ENCODE peak calls at places on chromosomes 5 and 9, in six cellular contexts. One of them, this sample, is unnamed.

GRCh38 chr9:13603916-13604315 is 324.4 kb upstream of the MPDZ start:
- DNase-seq in thyroid gland: no peak
- DNase-seq in left ventricle myocardium inferior: no peak
- DNase-seq in GM23248: no peak
- DNase-seq in A549: no peak
- DNase-seq in left lung: no peak
- DNase-seq in this sample: no peak

GRCh38 chr5:148607406-148607805 is 46.9 kb downstream of the HTR4 start:
- DNase-seq in thyroid gland: no peak
- DNase-seq in left ventricle myocardium inferior: no peak
- DNase-seq in GM23248: no peak
- DNase-seq in A549: no peak
- DNase-seq in left lung: no peak
- DNase-seq in this sample: no peak

GRCh38 chr5:173178369-173178910 is 34.1 kb downstream of the BNIP1 start:
- DNase-seq in thyroid gland: no peak
- DNase-seq in left ventricle myocardium inferior: no peak
- DNase-seq in GM23248: no peak
- DNase-seq in A549: no peak
- DNase-seq in left lung: no peak
- DNase-seq in this sample: no peak

GRCh38 chr5:168056499-168057182 is 234.8 kb upstream of the WWC1 start:
- DNase-seq in thyroid gland: no peak
- DNase-seq in left ventricle myocardium inferior: no peak
- DNase-seq in GM23248: no peak
- DNase-seq in A549: no peak
- DNase-seq in left lung: no peak
- DNase-seq in this sample: no peak

GRCh38 chr9:14500705-14501104 is 186.8 kb upstream of the NFIB start:
- DNase-seq in thyroid gland: no peak
- DNase-seq in left ventricle myocardium inferior: no peak
- DNase-seq in GM23248: no peak
- DNase-seq in A549: no peak
- DNase-seq in left lung: no peak
- DNase-seq in this sample: no peak

GRCh38 chr5:39560730-39561129 is 135.9 kb upstream of the DAB2 start:
- DNase-seq in thyroid gland: no peak
- DNase-seq in left ventricle myocardium inferior: no peak
- DNase-seq in GM23248: no peak
- DNase-seq in A549: no peak
- DNase-seq in left lung: no peak
- DNase-seq in this sample: no peak

GRCh38 chr9:20552874-20553624 is 69.2 kb downstream of the MLLT3 start:
- DNase-seq in thyroid gland: no peak
- DNase-seq in left ventricle myocardium inferior: no peak
- DNase-seq in GM23248: peak; percentile 53
- DNase-seq in A549: no peak
- DNase-seq in left lung: no peak
- DNase-seq in this sample: no peak

GRCh38 chr9:136526625-136527066 is 19.2 kb downstream of the NOTCH1 start:
- DNase-seq in thyroid gland: no peak
- DNase-seq in left ventricle myocardium inferior: no peak
- DNase-seq in GM23248: no peak
- DNase-seq in A549: no peak
- DNase-seq in left lung: no peak
- DNase-seq in this sample: no peak

GRCh38 chr5:43041131-43041668 is 1.1 kb upstream of the ANXA2R start:
- DNase-seq in thyroid gland: no peak
- DNase-seq in left ventricle myocardium inferior: peak; percentile 42
- DNase-seq in GM23248: no peak
- DNase-seq in A549: no peak
- DNase-seq in left lung: no peak
- DNase-seq in this sample: no peak

GRCh38 chr5:144369001-144369400 is 198.3 kb downstream of the KCTD16 start:
- DNase-seq in thyroid gland: peak; percentile 66
- DNase-seq in left ventricle myocardium inferior: no peak
- DNase-seq in GM23248: no peak
- DNase-seq in A549: no peak
- DNase-seq in left lung: no peak
- DNase-seq in this sample: no peak

GRCh38 chr5:19104963-19105362 is 883.0 kb downstream of the CDH18 start:
- DNase-seq in thyroid gland: no peak
- DNase-seq in left ventricle myocardium inferior: no peak
- DNase-seq in GM23248: no peak
- DNase-seq in A549: no peak
- DNase-seq in left lung: no peak
- DNase-seq in this sample: no peak

GRCh38 chr9:5800969-5801738 is 31.8 kb downstream of the ERMP1 start:
- DNase-seq in thyroid gland: peak; percentile 33
- DNase-seq in left ventricle myocardium inferior: no peak
- DNase-seq in GM23248: no peak
- DNase-seq in A549: no peak
- DNase-seq in left lung: no peak
- DNase-seq in this sample: no peak

GRCh38 chr5:68534131-68534940 is 318.8 kb downstream of the PIK3R1 start:
- DNase-seq in thyroid gland: peak; percentile 83
- DNase-seq in left ventricle myocardium inferior: peak; percentile 25
- DNase-seq in GM23248: peak; percentile 64
- DNase-seq in A549: no peak
- DNase-seq in left lung: no peak
- DNase-seq in this sample: peak; percentile 51
- H3K4me3 ChIP-seq in thyroid gland: no peak overlapping the region
- H3K4me3 ChIP-seq in left ventricle myocardium inferior: peak overlapping the region; percentile 22
- H3K4me3 ChIP-seq in GM23248: peak overlapping the region; percentile 31
- H3K4me3 ChIP-seq in A549: no peak overlapping the region
- H3K4me3 ChIP-seq in left lung: no peak overlapping the region
- H3K4me3 ChIP-seq in this sample: no peak overlapping the region

GRCh38 chr9:128125575-128126354 is 1.8 kb downstream of the PTGES2 start:
- DNase-seq in thyroid gland: no peak
- DNase-seq in left ventricle myocardium inferior: no peak
- DNase-seq in GM23248: no peak
- DNase-seq in A549: no peak
- DNase-seq in left lung: no peak
- DNase-seq in this sample: no peak
- H3K4me3 ChIP-seq in thyroid gland: no peak overlapping the region
- H3K4me3 ChIP-seq in left ventricle myocardium inferior: peak overlapping the region; percentile 97
- H3K4me3 ChIP-seq in GM23248: peak overlapping the region; percentile 98
- H3K4me3 ChIP-seq in A549: peak overlapping the region; percentile 87
- H3K4me3 ChIP-seq in left lung: no peak overlapping the region
- H3K4me3 ChIP-seq in this sample: peak overlapping the region; percentile 76

DNA sequence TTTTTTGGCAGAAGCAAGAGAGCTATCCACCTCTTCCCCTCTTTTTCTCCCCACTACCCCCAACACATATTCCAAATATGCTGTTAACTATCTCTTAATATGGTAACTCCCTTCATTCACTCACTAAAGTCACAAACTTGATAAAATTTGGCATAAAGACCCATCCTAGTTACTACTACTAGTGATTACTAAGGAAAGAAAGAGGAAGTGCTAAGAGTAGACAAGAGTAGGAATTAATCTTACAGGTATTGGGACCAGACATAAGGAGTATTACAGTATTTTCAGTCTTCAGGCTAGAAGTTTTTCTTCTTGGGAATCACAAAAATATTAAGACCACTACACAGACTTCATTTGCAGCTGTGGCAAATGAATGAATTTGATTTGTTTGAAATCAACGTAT is 2.2 kb downstream of the ADAMTS6 start:
- DNase-seq in thyroid gland: no peak
- DNase-seq in left ventricle myocardium inferior: no peak
- DNase-seq in GM23248: no peak
- DNase-seq in A549: no peak
- DNase-seq in left lung: no peak
- DNase-seq in this sample: no peak
- H3K4me3 ChIP-seq in thyroid gland: no peak overlapping the region
- H3K4me3 ChIP-seq in left ventricle myocardium inferior: peak overlapping the region; percentile 76
- H3K4me3 ChIP-seq in GM23248: peak overlapping the region; percentile 99
- H3K4me3 ChIP-seq in A549: no peak overlapping the region
- H3K4me3 ChIP-seq in left lung: no peak overlapping the region
- H3K4me3 ChIP-seq in this sample: no peak overlapping the region

DNA sequence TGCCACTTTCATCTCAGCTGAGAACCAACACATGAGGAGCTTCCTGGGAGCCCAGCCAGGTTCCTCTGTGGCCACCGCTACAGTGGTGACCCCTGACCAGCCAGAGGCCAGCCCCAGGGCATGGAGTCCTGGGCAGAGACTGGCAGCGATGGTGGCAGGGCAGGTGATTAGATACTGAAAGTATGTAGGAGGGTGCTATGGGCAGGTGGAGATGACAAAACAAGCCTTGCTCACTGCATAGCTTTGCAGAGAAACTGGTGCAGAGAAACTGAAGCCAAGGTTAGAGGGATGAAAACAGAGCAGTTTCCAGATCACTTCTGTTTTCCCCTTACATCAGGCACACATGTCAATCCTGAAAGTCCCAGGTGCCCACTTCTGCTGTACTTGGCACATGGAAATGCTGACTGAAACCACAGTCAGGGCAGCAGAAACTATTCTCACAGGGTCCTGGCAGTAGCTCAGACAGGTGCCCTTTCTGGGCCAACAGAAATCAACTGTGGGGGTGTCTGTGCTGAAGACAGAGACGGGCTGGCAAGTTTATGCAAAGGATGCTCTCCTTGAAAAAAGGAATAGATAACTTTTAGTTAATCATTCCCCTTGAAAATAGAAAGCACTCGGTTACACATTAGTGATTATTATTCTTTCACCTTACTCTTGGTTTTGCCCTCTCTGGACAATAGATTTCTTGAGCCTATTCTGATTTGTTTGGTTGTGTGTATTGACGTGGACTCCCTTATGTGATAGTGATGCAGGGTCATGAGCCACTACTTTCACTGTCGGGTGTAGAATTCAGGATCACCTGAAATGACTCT is 90.3 kb downstream of the ANKRD55 start:
- DNase-seq in thyroid gland: peak; percentile 65
- DNase-seq in left ventricle myocardium inferior: no peak
- DNase-seq in GM23248: no peak
- DNase-seq in A549: no peak
- DNase-seq in left lung: no peak
- DNase-seq in this sample: no peak
- H3K4me3 ChIP-seq in thyroid gland: no peak overlapping the region
- H3K4me3 ChIP-seq in left ventricle myocardium inferior: no peak overlapping the region
- H3K4me3 ChIP-seq in GM23248: no peak overlapping the region
- H3K4me3 ChIP-seq in A549: no peak overlapping the region
- H3K4me3 ChIP-seq in left lung: no peak overlapping the region
- H3K4me3 ChIP-seq in this sample: no peak overlapping the region

GRCh38 chr5:99348597-99348996 is 419.8 kb upstream of the CHD1 start:
- DNase-seq in thyroid gland: no peak
- DNase-seq in left ventricle myocardium inferior: no peak
- DNase-seq in GM23248: no peak
- DNase-seq in A549: no peak
- DNase-seq in left lung: no peak
- DNase-seq in this sample: no peak

GRCh38 chr5:99349842-99350241 is 421.0 kb upstream of the CHD1 start:
- DNase-seq in thyroid gland: no peak
- DNase-seq in left ventricle myocardium inferior: no peak
- DNase-seq in GM23248: no peak
- DNase-seq in A549: no peak
- DNase-seq in left lung: no peak
- DNase-seq in this sample: no peak
- H3K4me3 ChIP-seq in thyroid gland: no peak overlapping the region
- H3K4me3 ChIP-seq in left ventricle myocardium inferior: no peak overlapping the region
- H3K4me3 ChIP-seq in GM23248: no peak overlapping the region
- H3K4me3 ChIP-seq in A549: no peak overlapping the region
- H3K4me3 ChIP-seq in left lung: no peak overlapping the region
- H3K4me3 ChIP-seq in this sample: no peak overlapping the region

This sample was measured in LNCaP clone FGC.